ENCODE peak calls at places on chromosomes 16 and 17, in ten cellular contexts. L, U, K, T, O, Z, P, H, C and J are unnamed samples. For H3K9me3, the result is how much of the 10 kb centered on the place peaks cover.

GRCh38 chr16:70688266-70688742 is 2.5 kb upstream of the MTSS2 start:
- DNase-seq in L (peak), P (peak), H (no peak), O (no peak), U (peak), K (peak), C (no peak), T (no peak), Z (no peak), J (peak)

GRCh38 chr16:11201498-11202259 is 54.3 kb downstream of the SOCS1 start:
- DNase-seq in P (no peak), K (no peak), U (no peak), O (peak), T (peak), L (no peak), Z (no peak), C (no peak), H (peak), J (no peak)

GRCh38 chr17:42107597-42108576 is 4.6 kb downstream of the DHX58 start:
- DNase-seq in O (no peak), C (peak), L (peak), P (peak), K (peak), T (peak), H (peak), Z (peak), U (peak), J (peak)

GRCh38 chr17:60230358-60230757 is 80.6 kb downstream of the CA4 start:
- DNase-seq in C (no peak), O (no peak), H (no peak), U (no peak), P (no peak), L (no peak), K (no peak), T (no peak), Z (no peak), J (no peak)

GRCh38 chr16:69762843-69763556 is 868 bp downstream of the WWP2 start:
- DNase-seq in P (no peak), L (no peak), T (no peak), K (no peak), C (no peak), O (no peak), U (peak), H (no peak), Z (no peak), J (no peak)

GRCh38 chr17:79171152-79171551 is 96.5 kb downstream of the ENGASE start:
- DNase-seq in O (no peak), P (no peak), L (no peak), T (no peak), U (no peak), Z (no peak), C (no peak), K (no peak), H (no peak), J (no peak)

GRCh38 chr17:17666111-17666714 is 15.0 kb upstream of the RAI1 start:
- DNase-seq in K (no peak), C (no peak), U (no peak), P (no peak), L (no peak), Z (no peak), H (no peak), O (no peak), T (no peak), J (no peak)

GRCh38 chr17:74287203-74287602 is 13.2 kb downstream of the DNAI2 start:
- DNase-seq in K (no peak), C (no peak), L (no peak), H (no peak), U (no peak), O (no peak), T (no peak), P (no peak), Z (no peak), J (no peak)

GRCh38 chr17:74042241-74042640 is 161.2 kb upstream of the RPL38 start:
- DNase-seq in C (no peak), U (no peak), P (no peak), O (no peak), T (no peak), Z (no peak), H (no peak), L (no peak), K (no peak), J (no peak)

GRCh38 chr17:33049781-33050414 is 58.3 kb downstream of the SPACA3 start:
- DNase-seq in O (peak), K (no peak), Z (peak), U (no peak), C (peak), P (no peak), L (peak), T (peak), H (peak), J (no peak)

GRCh38 chr16:50665128-50665878 is 15.8 kb downstream of the SNX20 start:
- DNase-seq in T (peak), L (peak), Z (peak), K (peak), P (peak), O (peak), H (peak), C (peak), U (peak), J (peak)

GRCh38 chr16:72457243-72457925 is 285.4 kb upstream of the PMFBP1 start:
- DNase-seq in O (no peak), C (no peak), Z (no peak), L (no peak), P (no peak), T (no peak), H (no peak), U (no peak), K (no peak), J (no peak)

GRCh38 chr16:72458035-72458434 is 286.1 kb upstream of the PMFBP1 start:
- DNase-seq in Z (no peak), T (no peak), H (no peak), O (no peak), U (no peak), K (no peak), L (peak), C (no peak), P (no peak), J (no peak)

DNA sequence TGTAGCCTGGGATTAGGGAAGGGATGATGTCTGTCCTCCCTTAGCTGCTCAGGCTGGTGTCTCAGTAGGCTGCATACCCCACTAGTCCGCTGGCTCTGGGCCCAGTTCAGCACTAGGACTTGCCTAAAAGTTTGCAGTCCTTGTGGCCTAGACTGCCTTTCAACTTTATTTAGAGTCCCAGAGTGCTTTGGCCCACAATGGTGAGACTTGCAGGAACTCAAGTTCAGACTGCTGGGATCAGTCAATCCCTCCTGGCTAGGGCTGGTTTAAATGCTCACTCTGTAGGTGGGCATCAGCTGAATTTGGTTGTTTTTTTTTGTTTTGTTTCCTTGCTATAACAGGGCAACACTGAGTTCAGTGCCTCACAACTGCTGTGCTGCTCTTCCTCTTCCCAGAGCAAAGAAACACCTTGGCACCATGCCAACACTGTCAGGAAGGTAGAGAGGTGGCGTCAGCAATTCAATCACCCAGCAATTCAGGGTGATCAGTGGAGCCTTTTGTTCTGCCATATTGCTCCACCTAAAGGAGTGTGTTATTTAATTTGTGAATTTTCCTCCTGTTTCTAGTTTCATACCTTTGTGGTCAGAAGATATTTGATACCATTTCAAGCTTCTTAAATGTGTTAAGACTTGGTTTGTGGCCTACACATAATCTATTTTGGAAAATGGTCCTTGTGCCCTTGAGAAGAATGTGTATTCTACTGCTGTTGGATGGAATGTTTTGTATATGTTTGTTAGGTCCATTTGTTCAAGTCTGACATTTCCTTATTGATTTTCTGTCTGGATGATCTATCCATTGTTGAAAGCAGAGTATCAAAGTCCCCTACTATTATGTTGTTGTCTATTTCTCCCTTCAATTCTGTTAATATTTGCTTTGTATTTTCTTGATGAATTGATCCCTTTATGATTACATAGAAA is 284.0 kb upstream of the PMFBP1 start:
- DNase-seq in O (no peak), K (no peak), L (no peak), U (no peak), H (no peak), T (no peak), Z (no peak), C (no peak), P (no peak), J (no peak)
- H3K9me3 ChIP-seq in O (under half), K (under half), L (under half), U (under half), H (under half), T (under half), Z (under half), C (under half), P (under half), J (under half)

GRCh38 chr16:49491736-49492089 is 118.1 kb downstream of the C16orf78 start:
- DNase-seq in O (no peak), Z (no peak), L (peak), C (peak), U (peak), K (peak), T (peak), H (peak), P (peak), J (peak)

GRCh38 chr16:49492090-49492801 is 118.6 kb downstream of the C16orf78 start:
- DNase-seq in Z (no peak), P (peak), L (peak), C (peak), K (peak), H (peak), O (no peak), U (peak), T (peak), J (peak)

GRCh38 chr16:49489686-49490320 is 116.2 kb downstream of the C16orf78 start:
- DNase-seq in L (no peak), C (no peak), O (no peak), U (no peak), K (peak), H (no peak), T (no peak), Z (no peak), P (no peak), J (no peak)

GRCh38 chr16:49490321-49490705 is 116.7 kb downstream of the C16orf78 start:
- DNase-seq in K (peak), T (no peak), O (no peak), H (no peak), U (peak), Z (no peak), C (no peak), P (no peak), L (no peak), J (peak)

DNA sequence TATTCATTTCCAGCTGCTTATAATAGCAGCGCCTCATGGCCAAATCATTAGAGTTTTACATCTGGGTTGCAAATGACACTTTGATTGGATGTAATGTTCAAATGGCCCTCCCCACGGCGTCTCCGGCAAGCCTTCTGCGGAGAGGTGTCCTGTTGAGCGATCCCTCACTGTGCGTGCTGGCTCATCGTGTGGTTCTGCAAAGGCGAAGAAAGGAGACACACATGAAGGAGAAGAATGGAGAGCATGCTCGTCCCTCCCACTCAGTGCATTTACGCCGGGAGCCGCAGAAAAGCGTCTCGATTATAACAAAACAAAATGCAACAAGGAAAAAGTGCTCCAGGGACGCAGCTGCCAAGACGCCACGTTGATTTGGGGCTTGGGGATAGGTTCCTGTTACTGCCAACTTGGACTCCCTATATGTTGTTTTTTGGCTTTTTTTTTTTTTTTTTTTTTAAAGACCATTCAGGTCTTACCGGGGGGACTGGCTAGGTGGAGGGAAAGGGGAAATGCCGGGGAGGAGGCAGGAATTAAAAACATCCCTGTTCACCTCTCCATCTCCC is 117.6 kb downstream of the C16orf78 start:
- DNase-seq in U (peak), K (peak), T (no peak), L (no peak), Z (no peak), P (no peak), O (no peak), C (no peak), H (no peak), J (peak)
- H3K9me3 ChIP-seq in U (under half), K (under half), T (under half), L (under half), Z (under half), P (under half), O (under half), C (under half), H (under half), J (under half)

GRCh38 chr16:15587152-15587825 is 55.7 kb downstream of the MARF1 start:
- DNase-seq in P (no peak), K (no peak), T (no peak), L (no peak), U (no peak), O (no peak), C (no peak), H (no peak), Z (no peak), J (no peak)
- H3K9me3 ChIP-seq in P (under half), K (under half), T (under half), L (under half), U (under half), O (under half), C (under half), H (under half), Z (under half), J (under half)

DNA sequence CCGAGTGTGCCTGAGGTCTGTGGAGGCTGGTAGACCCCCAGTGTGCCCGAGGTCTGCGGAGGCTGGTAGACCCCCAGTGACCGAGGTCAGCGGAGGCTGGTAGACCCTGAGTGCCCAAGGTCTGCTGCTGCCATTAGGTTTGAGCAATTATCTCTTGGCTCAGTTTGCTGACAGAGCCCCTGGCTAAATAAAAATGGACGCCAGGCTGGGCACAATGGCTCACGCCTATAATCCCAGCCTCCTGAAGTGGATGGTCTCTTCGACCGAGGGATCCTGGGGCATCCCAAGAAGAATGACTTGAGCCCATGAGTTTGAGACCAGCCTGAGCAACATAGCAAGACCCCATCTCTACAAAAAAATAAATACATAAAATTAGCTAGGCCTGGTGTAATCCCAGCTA is 98.7 kb upstream of the ZNF469 start:
- DNase-seq in U (no peak), C (no peak), L (no peak), H (no peak), P (no peak), K (no peak), T (no peak), Z (no peak), O (no peak), J (no peak)
- H3K9me3 ChIP-seq in U (under half), C (under half), L (under half), H (under half), P (under half), K (under half), T (half or more), Z (under half), O (under half), J (under half)

GRCh38 chr17:5097101-5097834 is 14.4 kb downstream of the ZNF232 start:
- DNase-seq in O (no peak), H (peak), C (peak), K (peak), L (peak), Z (peak), U (peak), T (no peak), P (peak), J (peak)

DNA sequence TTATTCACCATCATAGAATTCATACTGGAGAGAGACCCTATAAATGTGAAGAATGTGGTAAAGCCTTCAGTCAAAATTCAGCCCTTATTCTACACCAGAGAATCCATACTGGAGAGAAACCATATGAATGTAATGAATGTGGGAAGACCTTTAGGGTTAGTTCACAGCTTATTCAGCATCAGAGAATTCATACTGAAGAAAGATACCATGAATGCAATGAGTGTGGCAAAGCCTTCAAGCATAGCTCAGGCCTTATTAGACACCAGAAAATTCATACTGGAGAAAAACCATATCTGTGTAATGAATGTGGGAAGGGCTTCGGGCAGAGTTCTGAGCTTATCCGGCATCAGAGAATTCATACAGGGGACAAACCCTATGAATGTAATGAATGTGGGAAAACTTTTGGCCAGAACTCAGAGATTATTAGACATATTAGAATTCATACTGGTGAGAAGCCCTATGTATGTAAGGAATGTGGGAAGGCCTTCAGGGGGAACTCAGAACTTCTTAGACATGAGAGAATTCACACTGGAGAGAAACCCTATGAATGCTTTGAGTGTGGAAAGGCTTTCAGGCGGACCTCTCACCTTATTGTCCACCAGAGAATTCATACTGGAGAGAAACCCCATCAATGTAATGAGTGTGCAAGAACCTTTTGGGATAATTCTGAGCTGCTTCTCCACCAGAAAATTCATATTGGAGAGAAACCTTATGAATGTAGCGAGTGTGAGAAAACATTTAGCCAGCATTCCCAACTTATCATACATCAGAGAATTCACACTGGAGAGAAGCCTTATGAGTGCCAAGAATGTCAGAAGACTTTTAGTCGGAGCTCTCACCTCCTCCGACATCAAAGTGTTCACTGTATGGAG is 14.1 kb downstream of the ZFP3 start:
- DNase-seq in L (no peak), U (no peak), T (no peak), O (no peak), K (no peak), H (no peak), Z (no peak), C (no peak), P (no peak), J (no peak)
- H3K9me3 ChIP-seq in L (under half), U (half or more), T (half or more), O (under half), K (half or more), H (half or more), Z (half or more), C (under half), P (half or more), J (under half)

GRCh38 chr16:53511403-53512280 is 8.6 kb upstream of the AKTIP start:
- DNase-seq in U (peak), O (no peak), Z (no peak), C (no peak), P (no peak), L (peak), H (no peak), K (no peak), T (no peak), J (no peak)

GRCh38 chr16:53509906-53510703 is 7.1 kb upstream of the AKTIP start:
- DNase-seq in U (peak), P (peak), Z (peak), H (peak), C (peak), K (peak), L (peak), O (no peak), T (peak), J (peak)

GRCh38 chr16:53507464-53508180 is 4.6 kb upstream of the AKTIP start:
- DNase-seq in K (no peak), T (no peak), L (no peak), Z (no peak), P (no peak), O (no peak), U (no peak), H (no peak), C (no peak), J (no peak)

GRCh38 chr16:53511084-53511402 is 8.0 kb upstream of the AKTIP start:
- DNase-seq in H (no peak), K (no peak), T (no peak), O (no peak), C (no peak), L (no peak), U (no peak), Z (no peak), P (no peak), J (no peak)

DNA sequence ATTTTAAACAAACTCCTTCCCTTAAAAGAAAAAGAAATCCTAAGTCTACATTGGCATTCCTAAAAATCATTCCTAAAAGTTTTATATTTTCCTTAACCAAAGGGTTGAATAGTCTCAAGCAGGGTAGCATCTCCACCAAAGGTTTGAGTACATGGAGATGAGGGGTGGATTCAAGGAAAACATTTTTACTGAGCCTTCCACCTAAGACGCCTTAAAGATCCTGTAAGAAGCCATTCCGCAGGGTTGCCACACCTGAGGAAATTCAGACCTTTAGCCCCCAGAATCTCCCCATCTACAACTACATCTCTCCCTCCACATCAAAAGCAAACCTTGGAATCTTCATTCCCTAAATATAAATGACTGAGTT is 7.7 kb upstream of the AKTIP start:
- DNase-seq in U (no peak), T (no peak), C (no peak), L (no peak), P (no peak), K (no peak), Z (no peak), H (no peak), O (no peak), J (no peak)
- H3K9me3 ChIP-seq in U (under half), T (under half), C (under half), L (under half), P (under half), K (under half), Z (under half), H (under half), O (under half), J (under half)

DNA sequence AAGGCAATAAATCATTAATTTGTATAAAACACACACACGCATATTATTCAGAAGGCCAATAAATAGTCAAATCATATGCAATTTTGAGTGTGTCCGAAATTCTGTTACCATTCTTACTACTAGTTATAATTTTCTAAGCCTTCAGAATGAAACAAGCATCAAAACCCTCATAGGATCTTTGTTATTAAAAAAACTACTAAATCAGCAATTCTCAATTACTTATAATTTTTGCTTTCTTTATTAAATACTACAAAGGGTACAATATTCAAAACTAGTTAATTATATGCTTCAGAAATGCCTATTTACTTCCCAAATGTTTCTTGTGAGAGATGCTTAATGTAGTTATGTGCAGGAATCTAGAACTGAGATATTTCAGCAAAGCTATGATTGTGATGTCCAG is 413.1 kb upstream of the KIF2B start:
- DNase-seq in Z (no peak), P (no peak), T (no peak), H (no peak), U (no peak), C (no peak), K (no peak), O (no peak), L (no peak), J (no peak)
- H3K9me3 ChIP-seq in Z (under half), P (under half), T (under half), H (under half), U (under half), C (under half), K (under half), O (under half), L (under half), J (under half)

GRCh38 chr17:53119773-53120172 is 703.0 kb upstream of the KIF2B start:
- DNase-seq in H (no peak), Z (no peak), T (no peak), O (no peak), L (no peak), P (no peak), C (no peak), K (no peak), U (no peak), J (no peak)
- H3K9me3 ChIP-seq in H (under half), Z (under half), T (under half), O (under half), L (under half), P (under half), C (under half), K (under half), U (under half), J (under half)

GRCh38 chr17:22270381-22270780 is 578.1 kb downstream of the KCNJ18 start:
- DNase-seq in L (no peak), H (no peak), T (no peak), Z (no peak), O (no peak), U (no peak), K (no peak), C (no peak), P (no peak), J (no peak)
- H3K9me3 ChIP-seq in L (under half), H (half or more), T (under half), Z (under half), O (under half), U (under half), K (under half), C (under half), P (under half), J (under half)